ENCODE peak calls at places on chromosomes 2 and 18, in seven cellular contexts. One of them, this sample, is unnamed.

GRCh38 chr2:144358979-144359541 is 160.9 kb downstream of the ZEB2 start:
- DNase-seq in NCI-H774: no peak
- DNase-seq in A172: peak
- DNase-seq in neuronal stem cell: no peak
- DNase-seq in HepG2: no peak
- DNase-seq in effector memory CD8-positive, alpha-beta T cell: no peak
- DNase-seq in neural progenitor cell: no peak
- DNase-seq in this sample: peak

GRCh38 chr2:110806053-110806452 is 73.7 kb downstream of the ACOXL start:
- DNase-seq in NCI-H774: no peak
- DNase-seq in A172: no peak
- DNase-seq in neuronal stem cell: no peak
- DNase-seq in HepG2: no peak
- DNase-seq in effector memory CD8-positive, alpha-beta T cell: no peak
- DNase-seq in neural progenitor cell: no peak
- DNase-seq in this sample: no peak

GRCh38 chr2:14524041-14524802 is 108.3 kb upstream of the LRATD1 start:
- DNase-seq in NCI-H774: no peak
- DNase-seq in A172: peak
- DNase-seq in neuronal stem cell: no peak
- DNase-seq in HepG2: no peak
- DNase-seq in effector memory CD8-positive, alpha-beta T cell: no peak
- DNase-seq in neural progenitor cell: no peak
- DNase-seq in this sample: no peak

GRCh38 chr2:233817305-233817980 is 36.9 kb downstream of the HJURP start:
- DNase-seq in NCI-H774: no peak
- DNase-seq in A172: no peak
- DNase-seq in neuronal stem cell: no peak
- DNase-seq in HepG2: no peak
- DNase-seq in effector memory CD8-positive, alpha-beta T cell: no peak
- DNase-seq in neural progenitor cell: no peak
- DNase-seq in this sample: no peak

GRCh38 chr18:24293254-24293653 is 104.4 kb downstream of the OSBPL1A start:
- DNase-seq in NCI-H774: no peak
- DNase-seq in A172: no peak
- DNase-seq in neuronal stem cell: no peak
- DNase-seq in HepG2: no peak
- DNase-seq in effector memory CD8-positive, alpha-beta T cell: no peak
- DNase-seq in neural progenitor cell: peak
- DNase-seq in this sample: no peak

GRCh38 chr2:119691189-119691588 is 12.2 kb downstream of the TMEM177 start:
- DNase-seq in NCI-H774: no peak
- DNase-seq in A172: no peak
- DNase-seq in neuronal stem cell: no peak
- DNase-seq in HepG2: no peak
- DNase-seq in effector memory CD8-positive, alpha-beta T cell: no peak
- DNase-seq in neural progenitor cell: no peak
- DNase-seq in this sample: no peak

GRCh38 chr2:62229082-62229620 is 33.2 kb downstream of the B3GNT2 start:
- DNase-seq in NCI-H774: no peak
- DNase-seq in A172: peak
- DNase-seq in neuronal stem cell: no peak
- DNase-seq in HepG2: no peak
- DNase-seq in effector memory CD8-positive, alpha-beta T cell: no peak
- DNase-seq in neural progenitor cell: no peak
- DNase-seq in this sample: no peak

GRCh38 chr2:160747771-160748170 is 254.2 kb upstream of the RBMS1 start:
- DNase-seq in NCI-H774: no peak
- DNase-seq in A172: peak
- DNase-seq in neuronal stem cell: no peak
- DNase-seq in HepG2: no peak
- DNase-seq in effector memory CD8-positive, alpha-beta T cell: no peak
- DNase-seq in neural progenitor cell: no peak
- DNase-seq in this sample: no peak

GRCh38 chr2:38856165-38856564 is 19.6 kb downstream of the DHX57 start:
- DNase-seq in NCI-H774: no peak
- DNase-seq in A172: no peak
- DNase-seq in neuronal stem cell: no peak
- DNase-seq in HepG2: no peak
- DNase-seq in effector memory CD8-positive, alpha-beta T cell: no peak
- DNase-seq in neural progenitor cell: no peak
- DNase-seq in this sample: no peak

GRCh38 chr18:57135705-57136104 is 11.2 kb upstream of the BOD1L2 start:
- DNase-seq in NCI-H774: no peak
- DNase-seq in A172: no peak
- DNase-seq in neuronal stem cell: no peak
- DNase-seq in HepG2: no peak
- DNase-seq in effector memory CD8-positive, alpha-beta T cell: no peak
- DNase-seq in neural progenitor cell: no peak
- DNase-seq in this sample: no peak

GRCh38 chr2:179954026-179954425 is 53.1 kb downstream of the CWC22 start:
- DNase-seq in NCI-H774: peak
- DNase-seq in A172: no peak
- DNase-seq in neuronal stem cell: no peak
- DNase-seq in HepG2: peak
- DNase-seq in effector memory CD8-positive, alpha-beta T cell: no peak
- DNase-seq in neural progenitor cell: no peak
- DNase-seq in this sample: no peak

GRCh38 chr18:12079504-12080237 is 14.0 kb upstream of the ANKRD62 start:
- DNase-seq in NCI-H774: no peak
- DNase-seq in A172: peak
- DNase-seq in neuronal stem cell: no peak
- DNase-seq in HepG2: peak
- DNase-seq in effector memory CD8-positive, alpha-beta T cell: no peak
- DNase-seq in neural progenitor cell: no peak
- DNase-seq in this sample: peak

GRCh38 chr2:217314021-217314460 is 454.2 kb upstream of the TNP1 start:
- DNase-seq in NCI-H774: no peak
- DNase-seq in A172: no peak
- DNase-seq in neuronal stem cell: no peak
- DNase-seq in HepG2: no peak
- DNase-seq in effector memory CD8-positive, alpha-beta T cell: no peak
- DNase-seq in neural progenitor cell: no peak
- DNase-seq in this sample: no peak

GRCh38 chr2:29783696-29784095 is 137.7 kb downstream of the ALK start:
- DNase-seq in NCI-H774: no peak
- DNase-seq in A172: no peak
- DNase-seq in neuronal stem cell: no peak
- DNase-seq in HepG2: no peak
- DNase-seq in effector memory CD8-positive, alpha-beta T cell: no peak
- DNase-seq in neural progenitor cell: no peak
- DNase-seq in this sample: no peak

GRCh38 chr2:72211359-72211758 is 63.7 kb upstream of the CYP26B1 start:
- DNase-seq in NCI-H774: no peak
- DNase-seq in A172: no peak
- DNase-seq in neuronal stem cell: no peak
- DNase-seq in HepG2: no peak
- DNase-seq in effector memory CD8-positive, alpha-beta T cell: no peak
- DNase-seq in neural progenitor cell: no peak
- DNase-seq in this sample: no peak

GRCh38 chr2:127623388-127624320 is 22.3 kb upstream of the GPR17 start:
- DNase-seq in NCI-H774: peak
- DNase-seq in A172: peak
- DNase-seq in neuronal stem cell: no peak
- DNase-seq in HepG2: no peak
- DNase-seq in effector memory CD8-positive, alpha-beta T cell: no peak
- DNase-seq in neural progenitor cell: no peak
- DNase-seq in this sample: no peak

GRCh38 chr18:43279015-43279758 is 1.9 kb upstream of the SYT4 start:
- DNase-seq in NCI-H774: peak
- DNase-seq in A172: no peak
- DNase-seq in neuronal stem cell: peak
- DNase-seq in HepG2: peak
- DNase-seq in effector memory CD8-positive, alpha-beta T cell: no peak
- DNase-seq in neural progenitor cell: peak
- DNase-seq in this sample: peak

GRCh38 chr2:96153991-96154431 is 8.8 kb upstream of the DUSP2 start:
- DNase-seq in NCI-H774: no peak
- DNase-seq in A172: no peak
- DNase-seq in neuronal stem cell: no peak
- DNase-seq in HepG2: peak
- DNase-seq in effector memory CD8-positive, alpha-beta T cell: no peak
- DNase-seq in neural progenitor cell: no peak
- DNase-seq in this sample: no peak

GRCh38 chr2:190600293-190601103 is 48.4 kb upstream of the NAB1 start:
- DNase-seq in NCI-H774: no peak
- DNase-seq in A172: no peak
- DNase-seq in neuronal stem cell: no peak
- DNase-seq in HepG2: no peak
- DNase-seq in effector memory CD8-positive, alpha-beta T cell: no peak
- DNase-seq in neural progenitor cell: no peak
- DNase-seq in this sample: no peak

GRCh38 chr2:72999729-73000725 is 71.5 kb downstream of the SFXN5 start:
- DNase-seq in NCI-H774: no peak
- DNase-seq in A172: peak
- DNase-seq in neuronal stem cell: no peak
- DNase-seq in HepG2: no peak
- DNase-seq in effector memory CD8-positive, alpha-beta T cell: no peak
- DNase-seq in neural progenitor cell: no peak
- DNase-seq in this sample: no peak

GRCh38 chr2:238841542-238842181 is 6.2 kb upstream of the TWIST2 start:
- DNase-seq in NCI-H774: no peak
- DNase-seq in A172: peak
- DNase-seq in neuronal stem cell: no peak
- DNase-seq in HepG2: no peak
- DNase-seq in effector memory CD8-positive, alpha-beta T cell: no peak
- DNase-seq in neural progenitor cell: no peak
- DNase-seq in this sample: no peak

GRCh38 chr18:53991202-53991601 is 233.3 kb downstream of the MBD2 start:
- DNase-seq in NCI-H774: no peak
- DNase-seq in A172: peak
- DNase-seq in neuronal stem cell: no peak
- DNase-seq in HepG2: peak
- DNase-seq in effector memory CD8-positive, alpha-beta T cell: no peak
- DNase-seq in neural progenitor cell: no peak
- DNase-seq in this sample: no peak

This sample was measured in testis.